ENCODE peak calls at places on chromosomes 1 and 21, in nine cellular contexts. One of them, this sample, is unnamed.

GRCh38 chr1:37765937-37766664 is 1.2 kb upstream of the EPHA10 start:
- DNase-seq in A549: no peak
- DNase-seq in substantia nigra: no peak
- DNase-seq in thyroid gland: no peak
- DNase-seq in HL-60: no peak
- DNase-seq in pancreas: no peak
- DNase-seq in esophagus muscularis mucosa: no peak
- DNase-seq in trophoblast cell: no peak
- DNase-seq in mammary epithelial cell: no peak
- DNase-seq in this sample: peak; percentile 56

GRCh38 chr21:46604975-46605758 is at the start of gene S100B:
- DNase-seq in A549: no peak
- DNase-seq in substantia nigra: peak; percentile 91
- DNase-seq in thyroid gland: no peak
- DNase-seq in HL-60: peak; percentile 47
- DNase-seq in pancreas: no peak
- DNase-seq in esophagus muscularis mucosa: no peak
- DNase-seq in trophoblast cell: no peak
- DNase-seq in mammary epithelial cell: no peak
- DNase-seq in this sample: peak; percentile 59

GRCh38 chr1:53145942-53146708 is 3.7 kb upstream of the SLC1A7 start:
- DNase-seq in A549: peak; percentile 93
- DNase-seq in substantia nigra: no peak
- DNase-seq in thyroid gland: no peak
- DNase-seq in HL-60: no peak
- DNase-seq in pancreas: peak; percentile 80
- DNase-seq in esophagus muscularis mucosa: peak; percentile 92
- DNase-seq in trophoblast cell: peak; percentile 99
- DNase-seq in mammary epithelial cell: peak; percentile 43
- DNase-seq in this sample: no peak

GRCh38 chr21:42347601-42348327 is 3.0 kb downstream of the TFF2 start:
- DNase-seq in A549: no peak
- DNase-seq in substantia nigra: no peak
- DNase-seq in thyroid gland: no peak
- DNase-seq in HL-60: no peak
- DNase-seq in pancreas: no peak
- DNase-seq in esophagus muscularis mucosa: no peak
- DNase-seq in trophoblast cell: no peak
- DNase-seq in mammary epithelial cell: no peak
- DNase-seq in this sample: no peak

GRCh38 chr1:244672961-244673695 is 20.2 kb downstream of the DESI2 start:
- DNase-seq in A549: no peak
- DNase-seq in substantia nigra: no peak
- DNase-seq in thyroid gland: no peak
- DNase-seq in HL-60: no peak
- DNase-seq in pancreas: no peak
- DNase-seq in esophagus muscularis mucosa: no peak
- DNase-seq in trophoblast cell: no peak
- DNase-seq in mammary epithelial cell: no peak
- DNase-seq in this sample: no peak

GRCh38 chr1:72442251-72442650 is 159.9 kb upstream of the NEGR1 start:
- DNase-seq in A549: no peak
- DNase-seq in substantia nigra: no peak
- DNase-seq in thyroid gland: no peak
- DNase-seq in HL-60: no peak
- DNase-seq in pancreas: no peak
- DNase-seq in esophagus muscularis mucosa: no peak
- DNase-seq in trophoblast cell: no peak
- DNase-seq in mammary epithelial cell: no peak
- DNase-seq in this sample: no peak

GRCh38 chr1:93051961-93052360 is 27.1 kb upstream of the MTF2 start:
- DNase-seq in A549: no peak
- DNase-seq in substantia nigra: no peak
- DNase-seq in thyroid gland: no peak
- DNase-seq in HL-60: no peak
- DNase-seq in pancreas: no peak
- DNase-seq in esophagus muscularis mucosa: no peak
- DNase-seq in trophoblast cell: no peak
- DNase-seq in mammary epithelial cell: no peak
- DNase-seq in this sample: no peak

GRCh38 chr1:55230654-55231053 is 15.5 kb upstream of the USP24 start:
- DNase-seq in A549: no peak
- DNase-seq in substantia nigra: no peak
- DNase-seq in thyroid gland: no peak
- DNase-seq in HL-60: no peak
- DNase-seq in pancreas: no peak
- DNase-seq in esophagus muscularis mucosa: no peak
- DNase-seq in trophoblast cell: no peak
- DNase-seq in mammary epithelial cell: no peak
- DNase-seq in this sample: no peak

GRCh38 chr1:103917771-103918170 is 168.1 kb downstream of the AMY1C start:
- DNase-seq in A549: no peak
- DNase-seq in substantia nigra: no peak
- DNase-seq in thyroid gland: no peak
- DNase-seq in HL-60: no peak
- DNase-seq in pancreas: no peak
- DNase-seq in esophagus muscularis mucosa: no peak
- DNase-seq in trophoblast cell: no peak
- DNase-seq in mammary epithelial cell: no peak
- DNase-seq in this sample: no peak

GRCh38 chr1:18344755-18345154 is 136.0 kb upstream of the KLHDC7A start:
- DNase-seq in A549: no peak
- DNase-seq in substantia nigra: no peak
- DNase-seq in thyroid gland: no peak
- DNase-seq in HL-60: no peak
- DNase-seq in pancreas: no peak
- DNase-seq in esophagus muscularis mucosa: no peak
- DNase-seq in trophoblast cell: no peak
- DNase-seq in mammary epithelial cell: no peak
- DNase-seq in this sample: no peak

GRCh38 chr1:149903836-149904491 is 4.6 kb downstream of the BOLA1 start:
- DNase-seq in A549: no peak
- DNase-seq in substantia nigra: no peak
- DNase-seq in thyroid gland: no peak
- DNase-seq in HL-60: no peak
- DNase-seq in pancreas: no peak
- DNase-seq in esophagus muscularis mucosa: no peak
- DNase-seq in trophoblast cell: no peak
- DNase-seq in mammary epithelial cell: no peak
- DNase-seq in this sample: peak; percentile 59

GRCh38 chr21:46478910-46479309 is 20.2 kb downstream of the DIP2A start:
- DNase-seq in A549: no peak
- DNase-seq in substantia nigra: no peak
- DNase-seq in thyroid gland: peak; percentile 40
- DNase-seq in HL-60: no peak
- DNase-seq in pancreas: no peak
- DNase-seq in esophagus muscularis mucosa: no peak
- DNase-seq in trophoblast cell: no peak
- DNase-seq in mammary epithelial cell: no peak
- DNase-seq in this sample: no peak

GRCh38 chr1:217881131-217881543 is 250.0 kb downstream of the SPATA17 start:
- DNase-seq in A549: no peak
- DNase-seq in substantia nigra: no peak
- DNase-seq in thyroid gland: no peak
- DNase-seq in HL-60: no peak
- DNase-seq in pancreas: no peak
- DNase-seq in esophagus muscularis mucosa: no peak
- DNase-seq in trophoblast cell: no peak
- DNase-seq in mammary epithelial cell: no peak
- DNase-seq in this sample: no peak

GRCh38 chr1:170290971-170291370 is 145.2 kb downstream of the NTMT2 start:
- DNase-seq in A549: no peak
- DNase-seq in substantia nigra: no peak
- DNase-seq in thyroid gland: no peak
- DNase-seq in HL-60: no peak
- DNase-seq in pancreas: no peak
- DNase-seq in esophagus muscularis mucosa: no peak
- DNase-seq in trophoblast cell: no peak
- DNase-seq in mammary epithelial cell: no peak
- DNase-seq in this sample: no peak

GRCh38 chr1:227666286-227666685 is 68.8 kb downstream of the JMJD4 start:
- DNase-seq in A549: no peak
- DNase-seq in substantia nigra: no peak
- DNase-seq in thyroid gland: no peak
- DNase-seq in HL-60: no peak
- DNase-seq in pancreas: no peak
- DNase-seq in esophagus muscularis mucosa: no peak
- DNase-seq in trophoblast cell: no peak
- DNase-seq in mammary epithelial cell: no peak
- DNase-seq in this sample: no peak

GRCh38 chr1:162635418-162635817 is 3.2 kb downstream of the DDR2 start:
- DNase-seq in A549: no peak
- DNase-seq in substantia nigra: no peak
- DNase-seq in thyroid gland: no peak
- DNase-seq in HL-60: no peak
- DNase-seq in pancreas: no peak
- DNase-seq in esophagus muscularis mucosa: no peak
- DNase-seq in trophoblast cell: no peak
- DNase-seq in mammary epithelial cell: no peak
- DNase-seq in this sample: no peak

GRCh38 chr1:201295346-201295745 is 12.0 kb downstream of the PKP1 start:
- DNase-seq in A549: no peak
- DNase-seq in substantia nigra: no peak
- DNase-seq in thyroid gland: no peak
- DNase-seq in HL-60: no peak
- DNase-seq in pancreas: no peak
- DNase-seq in esophagus muscularis mucosa: no peak
- DNase-seq in trophoblast cell: no peak
- DNase-seq in mammary epithelial cell: no peak
- DNase-seq in this sample: no peak

GRCh38 chr1:184686540-184686939 is 68.1 kb downstream of the EDEM3 start:
- DNase-seq in A549: no peak
- DNase-seq in substantia nigra: no peak
- DNase-seq in thyroid gland: peak; percentile 44
- DNase-seq in HL-60: no peak
- DNase-seq in pancreas: no peak
- DNase-seq in esophagus muscularis mucosa: no peak
- DNase-seq in trophoblast cell: no peak
- DNase-seq in mammary epithelial cell: no peak
- DNase-seq in this sample: no peak

GRCh38 chr1:55210990-55211389 is 4.2 kb downstream of the USP24 start:
- DNase-seq in A549: no peak
- DNase-seq in substantia nigra: no peak
- DNase-seq in thyroid gland: no peak
- DNase-seq in HL-60: no peak
- DNase-seq in pancreas: no peak
- DNase-seq in esophagus muscularis mucosa: no peak
- DNase-seq in trophoblast cell: no peak
- DNase-seq in mammary epithelial cell: no peak
- DNase-seq in this sample: no peak

GRCh38 chr1:235864469-235864868 is 2.2 kb downstream of the LYST start:
- DNase-seq in A549: no peak
- DNase-seq in substantia nigra: no peak
- DNase-seq in thyroid gland: no peak
- DNase-seq in HL-60: no peak
- DNase-seq in pancreas: no peak
- DNase-seq in esophagus muscularis mucosa: no peak
- DNase-seq in trophoblast cell: no peak
- DNase-seq in mammary epithelial cell: no peak
- DNase-seq in this sample: no peak
- H3K27ac ChIP-seq in A549: no peak overlapping the region
- H3K27ac ChIP-seq in substantia nigra: no peak overlapping the region
- H3K27ac ChIP-seq in thyroid gland: no peak overlapping the region
- H3K27ac ChIP-seq in HL-60: peak overlapping the region; percentile 98
- H3K27ac ChIP-seq in pancreas: no peak overlapping the region
- H3K27ac ChIP-seq in esophagus muscularis mucosa: peak overlapping the region; percentile 94
- H3K27ac ChIP-seq in trophoblast cell: no peak overlapping the region
- H3K27ac ChIP-seq in mammary epithelial cell: no peak overlapping the region
- H3K27ac ChIP-seq in this sample: no peak overlapping the region

GRCh38 chr1:151061704-151062103 is 1.5 kb downstream of the MLLT11 start:
- DNase-seq in A549: no peak
- DNase-seq in substantia nigra: no peak
- DNase-seq in thyroid gland: no peak
- DNase-seq in HL-60: no peak
- DNase-seq in pancreas: no peak
- DNase-seq in esophagus muscularis mucosa: no peak
- DNase-seq in trophoblast cell: no peak
- DNase-seq in mammary epithelial cell: no peak
- DNase-seq in this sample: no peak

GRCh38 chr1:151065089-151065645 is 5.0 kb downstream of the MLLT11 start:
- DNase-seq in A549: no peak
- DNase-seq in substantia nigra: no peak
- DNase-seq in thyroid gland: no peak
- DNase-seq in HL-60: no peak
- DNase-seq in pancreas: no peak
- DNase-seq in esophagus muscularis mucosa: no peak
- DNase-seq in trophoblast cell: no peak
- DNase-seq in mammary epithelial cell: no peak
- DNase-seq in this sample: no peak

GRCh38 chr1:151060241-151061011 is at the start of gene MLLT11:
- DNase-seq in A549: peak; percentile 66
- DNase-seq in substantia nigra: no peak
- DNase-seq in thyroid gland: peak; percentile 29
- DNase-seq in HL-60: no peak
- DNase-seq in pancreas: no peak
- DNase-seq in esophagus muscularis mucosa: no peak
- DNase-seq in trophoblast cell: peak; percentile 31
- DNase-seq in mammary epithelial cell: peak; percentile 57
- DNase-seq in this sample: peak; percentile 89

GRCh38 chr1:151061012-151061401 is 810 bp downstream of the MLLT11 start:
- DNase-seq in A549: no peak
- DNase-seq in substantia nigra: no peak
- DNase-seq in thyroid gland: no peak
- DNase-seq in HL-60: no peak
- DNase-seq in pancreas: no peak
- DNase-seq in esophagus muscularis mucosa: no peak
- DNase-seq in trophoblast cell: no peak
- DNase-seq in mammary epithelial cell: no peak
- DNase-seq in this sample: no peak

GRCh38 chr1:151062738-151063371 is 2.7 kb downstream of the MLLT11 start:
- DNase-seq in A549: peak; percentile 63
- DNase-seq in substantia nigra: no peak
- DNase-seq in thyroid gland: no peak
- DNase-seq in HL-60: no peak
- DNase-seq in pancreas: no peak
- DNase-seq in esophagus muscularis mucosa: no peak
- DNase-seq in trophoblast cell: peak; percentile 70
- DNase-seq in mammary epithelial cell: peak; percentile 79
- DNase-seq in this sample: no peak
- H3K27ac ChIP-seq in A549: peak overlapping the region; percentile 98
- H3K27ac ChIP-seq in substantia nigra: no peak overlapping the region
- H3K27ac ChIP-seq in thyroid gland: no peak overlapping the region
- H3K27ac ChIP-seq in HL-60: no peak overlapping the region
- H3K27ac ChIP-seq in pancreas: no peak overlapping the region
- H3K27ac ChIP-seq in esophagus muscularis mucosa: no peak overlapping the region
- H3K27ac ChIP-seq in trophoblast cell: peak overlapping the region; percentile 50
- H3K27ac ChIP-seq in mammary epithelial cell: peak overlapping the region; percentile 77
- H3K27ac ChIP-seq in this sample: no peak overlapping the region

GRCh38 chr1:3402258-3403010 is 52.0 kb upstream of the ARHGEF16 start:
- DNase-seq in A549: no peak
- DNase-seq in substantia nigra: no peak
- DNase-seq in thyroid gland: no peak
- DNase-seq in HL-60: no peak
- DNase-seq in pancreas: no peak
- DNase-seq in esophagus muscularis mucosa: no peak
- DNase-seq in trophoblast cell: no peak
- DNase-seq in mammary epithelial cell: no peak
- DNase-seq in this sample: no peak
- H3K27ac ChIP-seq in A549: no peak overlapping the region
- H3K27ac ChIP-seq in substantia nigra: no peak overlapping the region
- H3K27ac ChIP-seq in thyroid gland: no peak overlapping the region
- H3K27ac ChIP-seq in HL-60: no peak overlapping the region
- H3K27ac ChIP-seq in pancreas: no peak overlapping the region
- H3K27ac ChIP-seq in esophagus muscularis mucosa: no peak overlapping the region
- H3K27ac ChIP-seq in trophoblast cell: no peak overlapping the region
- H3K27ac ChIP-seq in mammary epithelial cell: no peak overlapping the region
- H3K27ac ChIP-seq in this sample: no peak overlapping the region

GRCh38 chr1:19797827-19798226 is 1.9 kb downstream of the TMCO4 start:
- DNase-seq in A549: no peak
- DNase-seq in substantia nigra: no peak
- DNase-seq in thyroid gland: no peak
- DNase-seq in HL-60: no peak
- DNase-seq in pancreas: no peak
- DNase-seq in esophagus muscularis mucosa: no peak
- DNase-seq in trophoblast cell: no peak
- DNase-seq in mammary epithelial cell: no peak
- DNase-seq in this sample: no peak
- H3K27ac ChIP-seq in A549: no peak overlapping the region
- H3K27ac ChIP-seq in substantia nigra: no peak overlapping the region
- H3K27ac ChIP-seq in thyroid gland: no peak overlapping the region
- H3K27ac ChIP-seq in HL-60: no peak overlapping the region
- H3K27ac ChIP-seq in pancreas: no peak overlapping the region
- H3K27ac ChIP-seq in esophagus muscularis mucosa: no peak overlapping the region
- H3K27ac ChIP-seq in trophoblast cell: no peak overlapping the region
- H3K27ac ChIP-seq in mammary epithelial cell: no peak overlapping the region
- H3K27ac ChIP-seq in this sample: no peak overlapping the region

This sample was measured in H9.